ENCODE peak calls at places on chromosomes 2 and 18, in four cellular contexts. J is thoracic aorta, N is esophagus squamous epithelium, F is dorsolateral prefrontal cortex. I is an unnamed sample.

GRCh38 chr2:11976090-11976489 is 229.7 kb downstream of the LPIN1 start:
- DNase-seq in J (no peak), N (no peak), F (no peak), I (no peak)

GRCh38 chr2:23649819-23650218 is 264.8 kb downstream of the KLHL29 start:
- DNase-seq in J (no peak), N (no peak), F (no peak), I (no peak)

GRCh38 chr2:112708968-112709367 is 11.9 kb upstream of the NT5DC4 start:
- DNase-seq in J (no peak), N (no peak), F (no peak), I (no peak)

GRCh38 chr2:101790856-101791255 is 93.3 kb downstream of the MAP4K4 start:
- DNase-seq in J (no peak), N (no peak), F (no peak), I (peak; percentile 21)

GRCh38 chr18:12059334-12060181 is 34.1 kb upstream of the ANKRD62 start:
- DNase-seq in J (no peak), N (no peak), F (no peak), I (no peak)

GRCh38 chr2:233828546-233829192 is 25.7 kb downstream of the HJURP start:
- DNase-seq in J (no peak), N (no peak), F (peak; percentile 16), I (no peak)

GRCh38 chr18:57164401-57164800 is 17.5 kb downstream of the BOD1L2 start:
- DNase-seq in J (no peak), N (no peak), F (no peak), I (no peak)

GRCh38 chr2:29829841-29830240 is 91.5 kb downstream of the ALK start:
- DNase-seq in J (no peak), N (no peak), F (no peak), I (no peak)

GRCh38 chr18:79393626-79394401 is 1.9 kb upstream of the NFATC1 start:
- DNase-seq in J (peak; percentile 75), N (no peak), F (peak; percentile 64), I (peak; percentile 77)

GRCh38 chr2:132489150-132489549 is 72.5 kb downstream of the GPR39 start:
- DNase-seq in J (no peak), N (no peak), F (no peak), I (no peak)

GRCh38 chr2:204731996-204732395 is 186.7 kb downstream of the PARD3B start:
- DNase-seq in J (no peak), N (no peak), F (no peak), I (no peak)

GRCh38 chr2:234763051-234763909 is 188.5 kb upstream of the SH3BP4 start:
- DNase-seq in J (no peak), N (no peak), F (no peak), I (no peak)

GRCh38 chr2:227597993-227598392 is 700 bp upstream of the SCYGR2 start:
- DNase-seq in J (no peak), N (no peak), F (no peak), I (no peak)

GRCh38 chr2:24971300-24971549 is 530 bp downstream of the DNAJC27 start:
- DNase-seq in J (no peak), N (no peak), F (peak; percentile 51), I (no peak)

GRCh38 chr2:20452551-20452950 is 5.7 kb downstream of the RHOB start:
- DNase-seq in J (no peak), N (no peak), F (no peak), I (no peak)
- TF ChIP-seq CTCF in J (no peak), N (peak; percentile 5), F (peak; percentile 20), I (no peak)

GRCh38 chr18:49886891-49887764 is 73.8 kb upstream of the ACAA2 start:
- DNase-seq in J (no peak), N (no peak), F (no peak), I (no peak)
- TF ChIP-seq CTCF in J (no peak), N (no peak), F (no peak), I (no peak)

GRCh38 chr2:5123597-5124196 is 568.5 kb upstream of the SOX11 start:
- DNase-seq in J (no peak), N (no peak), F (no peak), I (no peak)

GRCh38 chr2:5125017-5125730 is 567.0 kb upstream of the SOX11 start:
- DNase-seq in J (no peak), N (no peak), F (no peak), I (no peak)

GRCh38 chr2:5121106-5121505 is 571.1 kb upstream of the SOX11 start:
- DNase-seq in J (no peak), N (no peak), F (no peak), I (no peak)

GRCh38 chr2:5121677-5122076 is 570.5 kb upstream of the SOX11 start:
- DNase-seq in J (no peak), N (no peak), F (no peak), I (no peak)
- TF ChIP-seq CTCF in J (no peak), N (no peak), F (no peak), I (no peak)

GRCh38 chr2:197145471-197146056 is 165.0 kb downstream of the ANKRD44 start:
- DNase-seq in J (no peak), N (no peak), F (no peak), I (no peak)
- TF ChIP-seq CTCF in J (no peak), N (no peak), F (no peak), I (no peak)

DNA sequence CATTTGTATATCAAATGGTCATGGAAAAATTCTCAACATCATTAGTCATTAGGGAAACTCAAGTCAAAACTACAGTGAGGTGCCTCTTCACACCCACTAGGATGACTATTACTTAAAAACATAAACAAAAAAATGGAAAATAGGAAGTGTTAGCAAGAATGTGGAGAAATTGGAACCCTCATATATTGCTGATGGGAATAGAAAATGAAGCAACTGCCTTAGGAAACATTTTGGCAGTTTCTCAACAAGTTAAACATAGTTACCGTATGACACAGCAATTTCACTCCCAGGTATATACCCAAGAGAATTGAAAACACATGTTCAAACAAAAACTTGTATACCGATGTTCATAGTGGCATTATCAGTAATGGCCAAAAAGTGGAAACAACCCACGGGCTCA is 18.1 kb upstream of the CYP26B1 start:
- DNase-seq in J (no peak), N (no peak), F (no peak), I (no peak)
- TF ChIP-seq CTCF in J (no peak), N (no peak), F (no peak), I (no peak)

I was measured in gastrocnemius medialis.